ENCODE peak calls at places on chromosomes 4 and X, in five cellular contexts. One of them, this sample, is unnamed.
A peak's percentile ranks its signal among the peaks of the same experiment; 100 is the strongest.

GRCh38 chr4:82797591-82798081 is 960 bp downstream of the SCD5 start:
- ATAC-seq in GM12878: no peak
- ATAC-seq in HepG2: peak; percentile 29
- ATAC-seq in upper lobe of left lung: no peak
- ATAC-seq in K562: no peak
- ATAC-seq in this sample: no peak

GRCh38 chrX:133297284-133297683 is 79.1 kb upstream of the TFDP3 start:
- ATAC-seq in GM12878: no peak
- ATAC-seq in HepG2: no peak
- ATAC-seq in upper lobe of left lung: no peak
- ATAC-seq in K562: no peak
- ATAC-seq in this sample: no peak

GRCh38 chrX:64204701-64205440 is 637 bp downstream of the AMER1 start:
- ATAC-seq in GM12878: peak; percentile 22
- ATAC-seq in HepG2: peak; percentile 44
- ATAC-seq in upper lobe of left lung: peak; percentile 1
- ATAC-seq in K562: peak; percentile 40
- ATAC-seq in this sample: peak; percentile 15

GRCh38 chrX:724256-724655 is 93.7 kb downstream of the SHOX start:
- ATAC-seq in GM12878: no peak
- ATAC-seq in HepG2: no peak
- ATAC-seq in upper lobe of left lung: no peak
- ATAC-seq in K562: no peak
- ATAC-seq in this sample: no peak

GRCh38 chrX:78377186-78377585 is 49.8 kb upstream of the CYSLTR1 start:
- ATAC-seq in GM12878: no peak
- ATAC-seq in HepG2: no peak
- ATAC-seq in upper lobe of left lung: no peak
- ATAC-seq in K562: no peak
- ATAC-seq in this sample: no peak

GRCh38 chr4:18934197-18934596 is 912.6 kb upstream of the LCORL start:
- ATAC-seq in GM12878: no peak
- ATAC-seq in HepG2: no peak
- ATAC-seq in upper lobe of left lung: no peak
- ATAC-seq in K562: no peak
- ATAC-seq in this sample: no peak

GRCh38 chrX:123846598-123847038 is 13.2 kb upstream of the XIAP start:
- ATAC-seq in GM12878: no peak
- ATAC-seq in HepG2: no peak
- ATAC-seq in upper lobe of left lung: no peak
- ATAC-seq in K562: peak; percentile 81
- ATAC-seq in this sample: no peak

GRCh38 chr4:17761062-17761461 is 20.4 kb downstream of the FAM184B start:
- ATAC-seq in GM12878: no peak
- ATAC-seq in HepG2: no peak
- ATAC-seq in upper lobe of left lung: no peak
- ATAC-seq in K562: no peak
- ATAC-seq in this sample: no peak

GRCh38 chrX:45849261-45849660 is 648.6 kb upstream of the DIPK2B start:
- ATAC-seq in GM12878: peak; percentile 35
- ATAC-seq in HepG2: no peak
- ATAC-seq in upper lobe of left lung: peak; percentile 52
- ATAC-seq in K562: no peak
- ATAC-seq in this sample: no peak

GRCh38 chr4:119314356-119314755 is 7.6 kb downstream of the FABP2 start:
- ATAC-seq in GM12878: peak; percentile 81
- ATAC-seq in HepG2: peak; percentile 75
- ATAC-seq in upper lobe of left lung: peak; percentile 79
- ATAC-seq in K562: peak; percentile 83
- ATAC-seq in this sample: peak; percentile 57

GRCh38 chr4:80058740-80059139 is 14.3 kb downstream of the ANTXR2 start:
- ATAC-seq in GM12878: peak; percentile 98
- ATAC-seq in HepG2: no peak
- ATAC-seq in upper lobe of left lung: peak; percentile 75
- ATAC-seq in K562: peak; percentile 77
- ATAC-seq in this sample: peak; percentile 55

GRCh38 chr4:105715692-105716278 is 7.2 kb downstream of the GSTCD start:
- ATAC-seq in GM12878: peak; percentile 10
- ATAC-seq in HepG2: no peak
- ATAC-seq in upper lobe of left lung: no peak
- ATAC-seq in K562: peak; percentile 61
- ATAC-seq in this sample: no peak

GRCh38 chr4:27005512-27006246 is 145.0 kb downstream of the STIM2 start:
- ATAC-seq in GM12878: no peak
- ATAC-seq in HepG2: no peak
- ATAC-seq in upper lobe of left lung: no peak
- ATAC-seq in K562: no peak
- ATAC-seq in this sample: no peak

GRCh38 chr4:108171541-108172230 is 3.0 kb upstream of the LEF1 start:
- ATAC-seq in GM12878: no peak
- ATAC-seq in HepG2: no peak
- ATAC-seq in upper lobe of left lung: no peak
- ATAC-seq in K562: no peak
- ATAC-seq in this sample: no peak

GRCh38 chrX:34521563-34521962 is 135.5 kb downstream of the TMEM47 start:
- ATAC-seq in GM12878: peak; percentile 46
- ATAC-seq in HepG2: no peak
- ATAC-seq in upper lobe of left lung: no peak
- ATAC-seq in K562: no peak
- ATAC-seq in this sample: no peak

GRCh38 chrX:25343060-25343459 is 327.3 kb upstream of the ARX start:
- ATAC-seq in GM12878: no peak
- ATAC-seq in HepG2: no peak
- ATAC-seq in upper lobe of left lung: no peak
- ATAC-seq in K562: no peak
- ATAC-seq in this sample: no peak

GRCh38 chr4:2809610-2810180 is 16.8 kb downstream of the SH3BP2 start:
- ATAC-seq in GM12878: no peak
- ATAC-seq in HepG2: no peak
- ATAC-seq in upper lobe of left lung: no peak
- ATAC-seq in K562: no peak
- ATAC-seq in this sample: no peak

GRCh38 chr4:55469979-55470378 is 74.2 kb downstream of the TMEM165 start:
- ATAC-seq in GM12878: no peak
- ATAC-seq in HepG2: no peak
- ATAC-seq in upper lobe of left lung: no peak
- ATAC-seq in K562: no peak
- ATAC-seq in this sample: no peak

DNA sequence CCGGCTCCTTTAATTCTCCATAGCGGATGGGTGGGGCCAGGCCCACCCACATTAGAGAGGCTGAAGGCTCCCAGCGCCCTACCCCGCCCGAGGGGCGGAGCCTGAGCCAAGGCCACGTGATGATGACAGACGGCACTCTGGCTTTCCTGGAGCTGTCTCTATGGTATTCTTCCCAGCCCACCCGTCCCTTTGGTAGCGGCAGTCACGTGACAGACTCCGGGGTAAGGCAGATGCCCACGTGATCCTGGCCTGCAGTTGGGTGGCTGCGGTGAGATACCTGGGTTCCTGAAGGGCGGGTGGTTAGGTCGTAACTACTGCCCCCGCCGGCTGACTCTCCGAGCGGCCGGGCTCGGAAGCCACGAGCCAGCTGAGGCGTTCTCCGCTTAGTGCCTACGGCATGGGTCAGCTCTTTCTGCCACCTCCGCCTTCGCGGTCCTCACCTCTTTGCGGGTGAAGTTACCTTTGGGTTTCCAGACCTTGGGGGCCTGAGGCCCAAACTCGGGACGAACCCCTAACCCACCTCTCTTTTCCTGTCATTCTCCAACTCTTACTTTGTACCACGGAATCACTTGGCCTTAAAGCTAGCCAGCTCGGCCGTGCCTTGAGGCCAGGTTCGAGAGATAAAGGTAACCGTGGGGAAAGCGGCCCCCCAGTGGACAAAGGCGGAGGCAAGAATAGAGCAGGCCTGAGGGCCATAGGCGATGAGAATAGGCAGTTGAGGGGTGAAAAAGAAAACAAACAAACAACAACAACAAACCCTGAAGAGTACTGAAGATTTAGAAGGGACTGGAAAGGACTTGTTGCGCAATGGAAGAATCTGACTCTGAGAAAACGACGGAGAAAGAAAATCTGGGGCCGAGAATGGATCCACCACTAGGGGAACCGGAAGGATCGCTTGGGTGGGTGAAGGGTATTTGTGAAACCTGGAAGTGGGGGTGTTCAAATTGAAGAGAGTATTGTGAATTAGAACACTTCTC is at the start of gene RRAGB:
- ATAC-seq in GM12878: peak; percentile 96
- ATAC-seq in HepG2: peak; percentile 98
- ATAC-seq in upper lobe of left lung: peak; percentile 98
- ATAC-seq in K562: peak; percentile 99
- ATAC-seq in this sample: peak; percentile 99
- TF ChIP-seq EP300 in GM12878: no peak
- TF ChIP-seq EP300 in HepG2: no peak
- TF ChIP-seq EP300 in upper lobe of left lung: no peak
- TF ChIP-seq EP300 in K562: no peak
- TF ChIP-seq EP300 in this sample: no peak

GRCh38 chrX:68487254-68487653 is 11.6 kb upstream of the YIPF6 start:
- ATAC-seq in GM12878: no peak
- ATAC-seq in HepG2: no peak
- ATAC-seq in upper lobe of left lung: no peak
- ATAC-seq in K562: no peak
- ATAC-seq in this sample: no peak

GRCh38 chrX:68488657-68489056 is 10.2 kb upstream of the YIPF6 start:
- ATAC-seq in GM12878: no peak
- ATAC-seq in HepG2: peak; percentile 92
- ATAC-seq in upper lobe of left lung: peak; percentile 59
- ATAC-seq in K562: no peak
- ATAC-seq in this sample: no peak

GRCh38 chrX:68492583-68492982 is 6.3 kb upstream of the YIPF6 start:
- ATAC-seq in GM12878: no peak
- ATAC-seq in HepG2: no peak
- ATAC-seq in upper lobe of left lung: no peak
- ATAC-seq in K562: no peak
- ATAC-seq in this sample: no peak

GRCh38 chrX:68487924-68488323 is 10.9 kb upstream of the YIPF6 start:
- ATAC-seq in GM12878: no peak
- ATAC-seq in HepG2: no peak
- ATAC-seq in upper lobe of left lung: no peak
- ATAC-seq in K562: no peak
- ATAC-seq in this sample: no peak

DNA sequence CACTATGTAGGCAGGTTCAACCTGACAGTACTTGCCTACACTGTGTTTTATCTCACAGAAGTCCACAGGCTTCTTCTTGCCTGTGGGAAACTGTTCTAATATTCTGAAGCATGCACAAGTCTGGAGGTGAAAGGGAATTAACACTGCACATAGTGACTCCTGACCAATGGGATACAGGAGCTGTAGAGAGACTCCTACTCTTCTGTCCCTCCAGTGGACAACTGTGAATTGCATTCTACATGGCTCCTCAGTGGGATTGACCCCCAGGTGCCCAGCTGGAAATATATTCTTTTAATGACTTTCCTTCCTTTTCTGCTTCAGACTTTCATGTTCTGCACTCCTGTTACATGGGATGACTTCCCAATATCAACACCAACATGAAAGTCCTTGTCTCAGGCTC is 8.2 kb upstream of the YIPF6 start:
- ATAC-seq in GM12878: peak; percentile 82
- ATAC-seq in HepG2: peak; percentile 98
- ATAC-seq in upper lobe of left lung: peak; percentile 73
- ATAC-seq in K562: peak; percentile 98
- ATAC-seq in this sample: no peak
- H3K27ac ChIP-seq in GM12878: no peak overlapping the region
- H3K27ac ChIP-seq in HepG2: peak overlapping the region; percentile 50
- H3K27ac ChIP-seq in upper lobe of left lung: no peak overlapping the region
- H3K27ac ChIP-seq in K562: no peak overlapping the region
- H3K27ac ChIP-seq in this sample: no peak overlapping the region

DNA sequence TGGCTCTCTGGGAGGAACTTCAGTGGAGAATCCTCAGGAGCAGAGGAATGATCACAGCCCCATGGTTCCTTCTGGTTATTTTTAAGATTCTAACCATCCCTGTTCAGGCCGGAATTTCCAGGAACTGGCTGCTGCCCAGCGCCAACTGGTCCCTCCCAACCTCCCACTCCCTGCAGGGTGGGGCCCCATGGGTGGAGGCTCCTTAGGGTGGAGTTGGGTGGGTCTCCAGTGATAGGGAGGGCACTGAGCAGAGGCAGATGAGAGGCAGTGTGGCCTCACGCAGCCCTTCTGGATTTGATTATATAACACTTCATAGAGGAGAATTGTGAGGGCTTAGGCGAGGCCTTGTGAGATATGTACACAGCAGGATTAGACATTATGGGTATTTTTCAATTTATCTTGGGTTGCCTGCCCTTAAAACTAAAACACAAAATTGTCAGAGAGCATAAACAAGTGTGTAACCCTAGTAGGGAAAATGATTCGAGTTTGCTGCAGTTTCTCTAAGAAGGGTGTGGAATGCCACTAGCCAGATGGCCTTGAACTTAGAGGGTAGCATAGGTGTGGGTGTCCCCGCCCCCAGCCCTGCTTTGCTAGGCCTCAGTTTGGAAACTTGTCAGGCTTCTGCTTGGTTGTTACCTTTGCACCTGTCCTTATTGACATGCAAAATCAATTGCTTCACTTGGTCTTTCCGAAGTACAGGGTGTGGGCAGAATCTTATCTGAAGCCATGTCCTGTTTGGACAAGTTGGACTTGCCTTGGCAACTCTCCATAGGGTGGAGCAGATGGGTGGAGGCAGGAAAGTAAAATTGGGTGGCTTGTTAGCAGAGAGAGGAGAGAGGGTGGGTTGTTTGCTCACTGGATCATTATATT is 9.3 kb downstream of the KLF3 start:
- ATAC-seq in GM12878: no peak
- ATAC-seq in HepG2: peak; percentile 73
- ATAC-seq in upper lobe of left lung: peak; percentile 76
- ATAC-seq in K562: peak; percentile 80
- ATAC-seq in this sample: peak; percentile 48
- TF ChIP-seq POLR2AphosphoS5 in GM12878: no peak
- TF ChIP-seq POLR2AphosphoS5 in HepG2: peak; percentile 93
- TF ChIP-seq POLR2AphosphoS5 in upper lobe of left lung: peak; percentile 69
- TF ChIP-seq POLR2AphosphoS5 in K562: no peak
- TF ChIP-seq POLR2AphosphoS5 in this sample: peak; percentile 47

DNA sequence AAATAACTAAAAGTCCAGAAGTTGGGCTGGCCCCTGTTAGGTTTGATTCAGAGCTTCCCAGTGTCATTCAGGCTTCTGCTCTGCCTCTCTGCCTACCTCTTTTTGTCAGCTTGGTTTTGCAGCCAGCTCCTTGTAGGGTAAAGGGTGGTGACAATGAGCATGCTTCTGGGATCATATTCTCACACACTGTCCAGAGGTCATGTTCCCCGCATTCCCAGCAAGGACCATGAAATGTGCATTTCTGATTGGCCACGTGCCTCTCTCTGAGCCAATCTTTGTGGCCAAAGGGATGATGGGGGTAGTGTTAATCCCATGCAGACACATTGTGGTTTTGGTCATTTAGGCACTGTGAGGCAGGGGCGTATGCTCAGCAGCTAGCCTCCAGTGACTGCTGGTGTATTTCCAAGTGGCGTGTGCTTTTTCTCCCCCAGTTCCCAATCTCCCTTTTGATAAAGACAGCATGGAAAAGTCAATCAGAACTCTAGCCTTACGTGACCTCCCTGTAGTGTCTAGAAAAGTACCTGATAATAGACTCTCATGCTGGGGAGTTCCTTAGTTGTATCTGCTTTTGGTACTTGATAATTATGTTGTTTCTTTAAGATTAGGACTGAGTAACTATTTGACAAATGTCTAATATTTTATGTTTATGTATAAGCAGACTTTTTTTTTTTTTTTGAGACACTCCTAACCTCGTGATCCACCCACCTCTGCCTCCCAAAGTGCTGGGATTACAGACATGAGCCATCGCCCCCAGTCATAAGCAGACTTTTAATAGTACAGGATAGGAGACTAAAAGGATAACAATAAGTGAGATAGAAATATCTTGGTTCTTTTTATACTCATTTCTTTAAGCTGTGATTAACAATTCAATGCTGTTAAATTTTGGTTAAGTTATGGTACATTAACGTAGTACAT is 57.8 kb downstream of the KIAA0232 start:
- ATAC-seq in GM12878: no peak
- ATAC-seq in HepG2: peak; percentile 77
- ATAC-seq in upper lobe of left lung: no peak
- ATAC-seq in K562: peak; percentile 90
- ATAC-seq in this sample: peak; percentile 46
- TF ChIP-seq EP300 in GM12878: no peak
- TF ChIP-seq EP300 in HepG2: no peak
- TF ChIP-seq EP300 in upper lobe of left lung: no peak
- TF ChIP-seq EP300 in K562: no peak
- TF ChIP-seq EP300 in this sample: no peak

This sample was measured in gastroesophageal sphincter.